ENCODE peak calls at places on chromosomes 13 and 19, in seven cellular contexts. N is adrenal gland, R is GM23338, Q is type B pancreatic cell, X is pancreas, G is tibial artery, Y is Peyer's patch. P is an unnamed sample.

GRCh38 chr13:43787998-43788397 is 1.2 kb upstream of the ENOX1 start:
- DNase-seq in N (no peak), R (peak), Q (no peak), X (no peak), G (no peak), Y (no peak), P (no peak)

GRCh38 chr13:53010374-53011105 is 18.1 kb upstream of the OLFM4 start:
- DNase-seq in N (no peak), R (no peak), Q (no peak), X (no peak), G (no peak), Y (peak), P (no peak)

GRCh38 chr13:98837896-98838295 is 85.4 kb upstream of the SLC15A1 start:
- DNase-seq in N (no peak), R (no peak), Q (no peak), X (no peak), G (no peak), Y (no peak), P (no peak)

GRCh38 chr13:82076421-82076820 is 1735.5 kb upstream of the SPRY2 start:
- DNase-seq in N (no peak), R (no peak), Q (no peak), X (no peak), G (no peak), Y (no peak), P (no peak)

GRCh38 chr19:45790942-45791341 is 1.7 kb downstream of the DMWD start:
- DNase-seq in N (no peak), R (no peak), Q (no peak), X (no peak), G (no peak), Y (peak), P (peak)

GRCh38 chr19:11023016-11023415 is 62.2 kb downstream of the SMARCA4 start:
- DNase-seq in N (no peak), R (no peak), Q (no peak), X (no peak), G (no peak), Y (no peak), P (no peak)

GRCh38 chr13:113874579-113875428 is 10.9 kb upstream of the GAS6 start:
- DNase-seq in N (no peak), R (no peak), Q (no peak), X (no peak), G (no peak), Y (no peak), P (no peak)

GRCh38 chr13:78147905-78148304 is 229.3 kb upstream of the EDNRB start:
- DNase-seq in N (no peak), R (no peak), Q (no peak), X (no peak), G (no peak), Y (no peak), P (no peak)

GRCh38 chr19:934865-935422 is 9.1 kb downstream of the ARID3A start:
- DNase-seq in N (peak), R (no peak), Q (no peak), X (peak), G (peak), Y (peak), P (peak)

GRCh38 chr19:14375582-14376291 is 5.5 kb upstream of the ADGRE5 start:
- DNase-seq in N (no peak), R (peak), Q (no peak), X (peak), G (peak), Y (no peak), P (no peak)

GRCh38 chr13:75494491-75494890 is 12.5 kb upstream of the TBC1D4 start:
- DNase-seq in N (no peak), R (no peak), Q (no peak), X (no peak), G (no peak), Y (no peak), P (no peak)

GRCh38 chr13:57253551-57253950 is 86.6 kb downstream of the PRR20E start:
- DNase-seq in N (no peak), R (no peak), Q (no peak), X (no peak), G (no peak), Y (no peak), P (no peak)

GRCh38 chr19:2428027-2428690 is 773 bp upstream of the TIMM13 start:
- DNase-seq in N (peak), R (peak), Q (no peak), X (peak), G (no peak), Y (peak), P (peak)

GRCh38 chr13:30648522-30649012 is 30.8 kb downstream of the USPL1 start:
- DNase-seq in N (no peak), R (no peak), Q (no peak), X (no peak), G (no peak), Y (no peak), P (no peak)

GRCh38 chr19:54158812-54159351 is 639 bp downstream of the LENG1 start:
- DNase-seq in N (no peak), R (no peak), Q (no peak), X (no peak), G (no peak), Y (no peak), P (no peak)

GRCh38 chr13:65841156-65841555 is 1389.0 kb downstream of the PCDH9 start:
- DNase-seq in N (no peak), R (no peak), Q (no peak), X (no peak), G (no peak), Y (no peak), P (no peak)

GRCh38 chr19:46376241-46377153 is 29.6 kb downstream of the PPP5C start:
- DNase-seq in N (no peak), R (no peak), Q (no peak), X (no peak), G (no peak), Y (no peak), P (no peak)

GRCh38 chr19:18233224-18233825 is 7.1 kb upstream of the PDE4C start:
- DNase-seq in N (peak), R (peak), Q (peak), X (no peak), G (no peak), Y (peak), P (no peak)

GRCh38 chr13:43865892-43866291 is 13.6 kb downstream of the CCDC122 start:
- DNase-seq in N (no peak), R (no peak), Q (no peak), X (no peak), G (no peak), Y (no peak), P (no peak)

GRCh38 chr19:4363571-4364304 is 20.4 kb downstream of the MPND start:
- DNase-seq in N (peak), R (no peak), Q (no peak), X (no peak), G (no peak), Y (no peak), P (peak)

GRCh38 chr19:6717036-6717435 is 3.4 kb downstream of the C3 start:
- DNase-seq in N (no peak), R (no peak), Q (no peak), X (no peak), G (no peak), Y (no peak), P (no peak)
- TF ChIP-seq CTCF in N (no peak), R (peak), Q (no peak), X (no peak), G (no peak), Y (no peak), P (no peak)

DNA sequence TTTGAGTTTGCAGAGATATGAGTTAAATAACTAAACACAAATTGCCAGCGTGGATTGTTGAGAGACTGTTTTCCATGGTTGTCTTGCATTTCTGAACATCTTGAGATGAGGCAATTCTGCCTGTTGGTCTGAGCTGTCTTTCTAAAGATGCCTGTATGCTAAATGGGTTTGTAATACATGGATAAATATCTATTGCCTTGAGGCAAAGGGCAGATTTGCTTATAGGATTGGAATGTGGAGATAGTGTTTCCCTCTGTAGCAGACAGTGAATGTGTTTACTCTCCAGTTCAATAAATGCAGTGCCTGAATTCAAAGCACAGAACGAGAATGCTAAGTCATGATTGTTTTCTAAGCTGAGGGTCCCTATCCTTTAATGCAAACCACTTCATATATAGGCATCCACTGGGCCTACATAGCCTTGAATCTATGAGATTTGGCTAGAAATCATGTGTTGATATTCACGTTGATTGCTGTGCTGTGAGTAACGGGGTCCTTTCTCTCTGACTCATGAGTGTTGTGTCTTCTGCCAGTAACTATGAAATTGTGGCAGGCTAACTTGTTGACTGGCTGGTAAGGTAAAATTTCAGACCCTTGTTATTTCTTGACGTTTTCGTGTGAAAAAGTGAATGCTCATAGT is 2554.8 kb downstream of the PCDH9 start:
- DNase-seq in N (no peak), R (no peak), Q (no peak), X (no peak), G (no peak), Y (no peak), P (no peak)
- TF ChIP-seq CTCF in N (no peak), R (no peak), Q (no peak), X (no peak), G (no peak), Y (no peak), P (no peak)

GRCh38 chr19:38900220-38900629 is 456 bp downstream of the NFKBIB start:
- DNase-seq in N (no peak), R (no peak), Q (no peak), X (no peak), G (no peak), Y (no peak), P (no peak)

GRCh38 chr19:38898788-38899446 is 501 bp downstream of the SIRT2 start:
- DNase-seq in N (no peak), R (peak), Q (no peak), X (peak), G (no peak), Y (no peak), P (no peak)

GRCh38 chr19:38901683-38902082 is 1.9 kb downstream of the NFKBIB start:
- DNase-seq in N (no peak), R (no peak), Q (no peak), X (no peak), G (no peak), Y (no peak), P (no peak)

GRCh38 chr19:38900816-38901215 is 1.0 kb downstream of the NFKBIB start:
- DNase-seq in N (no peak), R (no peak), Q (no peak), X (no peak), G (no peak), Y (no peak), P (no peak)

DNA sequence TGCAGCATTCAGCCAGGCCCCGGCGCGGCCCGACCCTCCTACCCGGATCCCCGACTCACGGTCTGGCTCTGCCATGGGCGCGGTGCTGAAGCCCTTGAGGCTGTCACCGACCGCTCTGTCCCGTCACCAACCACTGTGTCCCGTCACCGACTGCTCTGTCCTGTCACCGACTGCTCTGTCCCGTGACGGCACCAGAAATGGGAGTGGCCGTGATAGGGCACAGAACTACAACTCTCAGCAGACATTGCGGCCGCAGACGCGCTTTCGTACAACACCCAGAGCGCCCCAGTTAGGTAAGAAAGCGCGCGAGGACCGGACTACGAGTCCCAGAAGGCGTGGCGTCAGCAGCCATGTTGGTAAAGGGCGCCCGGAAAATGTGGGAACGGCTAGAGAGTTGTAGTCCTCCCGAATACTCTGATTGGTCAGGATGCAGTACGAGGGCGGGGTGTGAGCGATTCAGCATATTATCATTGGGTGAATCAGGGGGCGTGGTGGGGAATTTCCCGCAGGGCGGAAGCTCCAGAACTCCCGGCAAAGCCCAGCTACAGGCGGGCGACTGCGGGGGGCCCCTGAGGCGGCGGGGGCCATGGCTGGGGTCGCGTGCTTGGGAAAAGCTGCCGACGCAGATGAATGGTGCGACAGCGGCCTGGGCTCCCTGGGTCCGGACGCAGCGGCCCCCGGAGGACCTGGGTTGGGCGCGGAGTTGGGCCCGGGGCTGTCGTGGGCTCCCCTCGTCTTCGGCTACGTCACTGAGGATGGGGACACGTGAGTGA is at the start of the genes NFKBIB and SIRT2:
- DNase-seq in N (peak), R (peak), Q (peak), X (peak), G (peak), Y (peak), P (peak)
- TF ChIP-seq CTCF in N (peak), R (no peak), Q (no peak), X (no peak), G (no peak), Y (no peak), P (no peak)

GRCh38 chr19:30476997-30477396 is 104.8 kb downstream of the ZNF536 start:
- DNase-seq in N (no peak), R (no peak), Q (no peak), X (no peak), G (no peak), Y (no peak), P (no peak)

GRCh38 chr19:30479231-30479630 is 107.0 kb downstream of the ZNF536 start:
- DNase-seq in N (no peak), R (no peak), Q (no peak), X (no peak), G (no peak), Y (no peak), P (no peak)

GRCh38 chr19:30471441-30471840 is 99.3 kb downstream of the ZNF536 start:
- DNase-seq in N (no peak), R (no peak), Q (no peak), X (no peak), G (no peak), Y (no peak), P (no peak)

DNA sequence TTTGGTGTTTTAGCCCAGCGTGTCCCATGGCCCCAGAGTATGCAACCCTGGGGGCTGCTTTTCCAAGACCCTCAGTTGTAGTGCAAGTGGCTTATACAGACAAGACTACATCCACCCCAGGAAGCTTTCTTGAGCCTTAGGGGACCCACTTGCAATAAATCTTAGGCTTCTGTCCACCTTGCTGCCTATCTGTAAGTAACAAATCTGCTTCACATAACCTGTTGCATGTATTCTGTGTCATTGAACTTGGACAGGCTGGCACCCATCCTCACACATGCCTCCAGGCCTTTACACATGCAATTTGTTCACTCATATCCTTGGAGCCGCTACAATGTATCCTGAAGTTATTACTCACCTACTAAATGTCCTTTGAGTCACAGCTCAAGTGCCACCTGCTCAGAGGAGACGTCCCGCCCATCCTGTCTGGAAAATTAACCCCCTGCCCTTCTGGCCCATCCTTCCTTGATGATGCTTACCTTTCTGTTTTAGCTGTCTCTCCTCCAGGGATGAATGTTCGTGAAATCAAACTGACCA is 101.2 kb downstream of the ZNF536 start:
- DNase-seq in N (no peak), R (no peak), Q (no peak), X (no peak), G (no peak), Y (no peak), P (no peak)
- TF ChIP-seq CTCF in N (no peak), R (no peak), Q (no peak), X (no peak), G (no peak), Y (no peak), P (no peak)

DNA sequence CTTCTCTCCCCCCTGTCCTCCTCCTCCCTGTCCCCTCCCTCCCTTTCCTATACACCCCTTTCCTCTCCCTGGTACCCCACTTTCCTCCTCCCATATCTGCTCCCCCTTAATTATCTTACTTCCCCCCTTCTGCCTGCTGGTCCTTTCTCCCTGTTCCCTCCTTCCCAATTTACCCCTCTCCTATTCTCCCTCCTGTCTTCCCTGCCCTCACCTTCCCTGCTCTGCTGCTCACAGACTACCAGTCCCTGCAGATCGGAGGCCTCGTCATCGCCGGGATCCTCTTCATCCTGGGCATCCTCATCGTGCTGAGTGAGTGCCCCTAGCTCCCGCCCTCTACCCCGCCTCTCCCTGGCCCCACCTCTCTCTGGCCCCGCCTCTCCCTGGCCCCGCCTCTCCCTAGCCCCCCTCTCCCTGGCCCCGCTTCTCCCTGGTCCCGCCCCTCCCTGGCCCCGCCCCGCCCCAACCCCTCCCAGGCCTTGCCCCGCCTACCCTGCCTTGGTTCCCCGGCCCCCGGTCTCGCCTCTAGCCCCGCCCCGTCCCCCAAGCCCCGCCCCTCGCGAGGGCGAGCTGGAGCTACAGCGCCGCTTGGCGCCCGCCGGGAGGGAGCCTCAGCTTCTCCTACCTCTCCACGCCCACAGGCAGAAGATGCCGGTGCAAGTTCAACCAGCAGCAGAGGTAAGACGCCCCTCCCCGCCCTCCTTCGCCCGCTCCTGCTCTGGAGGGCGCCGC is 2.0 kb upstream of the FXYD7 start:
- DNase-seq in N (peak), R (peak), Q (peak), X (peak), G (peak), Y (peak), P (peak)
- TF ChIP-seq CTCF in N (peak), R (peak), Q (peak), X (no peak), G (peak), Y (peak), P (peak)

GRCh38 chr13:45328661-45329105 is 12.3 kb downstream of the TPT1 start:
- DNase-seq in N (no peak), R (no peak), Q (no peak), X (no peak), G (no peak), Y (no peak), P (no peak)

GRCh38 chr13:45331981-45332830 is 8.8 kb downstream of the TPT1 start:
- DNase-seq in N (no peak), R (no peak), Q (no peak), X (no peak), G (peak), Y (no peak), P (no peak)

GRCh38 chr13:45332831-45333219 is 8.2 kb downstream of the TPT1 start:
- DNase-seq in N (no peak), R (peak), Q (no peak), X (no peak), G (no peak), Y (no peak), P (no peak)

GRCh38 chr13:45333251-45333972 is 7.6 kb downstream of the TPT1 start:
- DNase-seq in N (no peak), R (no peak), Q (no peak), X (no peak), G (no peak), Y (no peak), P (no peak)

DNA sequence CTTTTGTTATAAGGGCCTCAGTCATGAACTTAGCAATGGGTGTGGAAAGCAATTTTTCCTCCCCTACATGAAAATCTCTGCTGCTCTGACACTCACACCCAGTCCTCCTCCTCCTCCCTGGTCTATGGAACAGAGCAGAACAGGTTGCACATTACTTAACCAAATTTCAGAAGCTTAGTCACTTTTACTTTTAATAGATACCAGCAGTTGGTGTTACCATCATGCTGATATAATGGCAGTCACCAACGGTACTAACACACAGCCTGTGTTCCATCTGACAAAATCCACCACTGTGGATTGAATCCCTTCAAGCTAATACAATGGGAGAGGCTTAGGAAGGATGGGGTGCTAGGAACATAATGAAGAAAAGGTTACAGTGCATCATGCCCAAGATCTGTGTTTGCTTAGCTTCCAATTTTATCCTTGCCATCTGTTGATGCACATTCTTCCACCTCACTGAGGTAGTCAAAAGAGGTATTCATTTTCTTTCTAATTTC is 9.8 kb downstream of the TPT1 start:
- DNase-seq in N (no peak), R (no peak), Q (no peak), X (no peak), G (no peak), Y (no peak), P (no peak)
- TF ChIP-seq CTCF in N (no peak), R (no peak), Q (no peak), X (no peak), G (no peak), Y (no peak), P (no peak)